ENCODE peak calls at places on chromosomes 1 and 21, in six cellular contexts. C is MCF 10A; A is Calu3; V is CD4-positive, alpha-beta T cell; Q is GM20000; F is fibroblast of pulmonary artery. H is an unnamed sample.

GRCh38 chr21:33848252-33848953 is 67.2 kb downstream of the ATP5PO start:
- DNase-seq in A (peak; percentile 12), V (no peak), F (no peak), C (peak; percentile 77), Q (no peak), H (no peak)

GRCh38 chr1:8814870-8815269 is 2.6 kb downstream of the RERE start:
- DNase-seq in A (peak; percentile 7), V (no peak), F (no peak), C (peak; percentile 49), Q (no peak), H (peak; percentile 19)

GRCh38 chr1:33163621-33164071 is 18.2 kb downstream of the TRIM62 start:
- DNase-seq in Q (no peak), V (no peak), A (no peak), C (no peak), F (peak; percentile 40), H (no peak)

GRCh38 chr1:46535063-46535462 is 16.4 kb downstream of the KNCN start:
- DNase-seq in Q (peak; percentile 75), A (peak; percentile 72), C (peak; percentile 70), F (no peak), V (no peak), H (peak; percentile 58)

GRCh38 chr1:53108646-53109580 is 33.5 kb downstream of the SLC1A7 start:
- DNase-seq in F (no peak), A (no peak), Q (no peak), V (no peak), C (no peak), H (no peak)

GRCh38 chr1:86247553-86248279 is 91.1 kb upstream of the COL24A1 start:
- DNase-seq in Q (no peak), V (no peak), A (no peak), F (no peak), C (no peak), H (no peak)

GRCh38 chr1:192527950-192528349 is 47.6 kb upstream of the RGS1 start:
- DNase-seq in C (no peak), V (no peak), F (no peak), Q (no peak), A (no peak), H (no peak)

GRCh38 chr1:44733365-44733764 is 2.4 kb upstream of the RNU5D-1 start:
- DNase-seq in C (peak; percentile 74), A (no peak), F (peak; percentile 58), V (no peak), Q (no peak), H (no peak)

GRCh38 chr1:52098139-52098871 is 42.2 kb downstream of the BTF3L4 start:
- DNase-seq in C (no peak), V (no peak), Q (no peak), A (no peak), F (no peak), H (no peak)

GRCh38 chr1:24018611-24019580 is 38.8 kb upstream of the SRSF10 start:
- DNase-seq in V (no peak), A (peak; percentile 93), C (peak; percentile 99), Q (no peak), F (peak; percentile 100), H (peak; percentile 70)

GRCh38 chr1:184051485-184052193 is at the start of gene TSEN15:
- DNase-seq in Q (peak; percentile 89), C (peak; percentile 94), F (peak; percentile 84), A (peak; percentile 87), V (peak; percentile 73), H (peak; percentile 75)
- TF ChIP-seq CTCF in Q (no peak), C (no peak), F (no peak), A (no peak), V (no peak), H (no peak)

DNA sequence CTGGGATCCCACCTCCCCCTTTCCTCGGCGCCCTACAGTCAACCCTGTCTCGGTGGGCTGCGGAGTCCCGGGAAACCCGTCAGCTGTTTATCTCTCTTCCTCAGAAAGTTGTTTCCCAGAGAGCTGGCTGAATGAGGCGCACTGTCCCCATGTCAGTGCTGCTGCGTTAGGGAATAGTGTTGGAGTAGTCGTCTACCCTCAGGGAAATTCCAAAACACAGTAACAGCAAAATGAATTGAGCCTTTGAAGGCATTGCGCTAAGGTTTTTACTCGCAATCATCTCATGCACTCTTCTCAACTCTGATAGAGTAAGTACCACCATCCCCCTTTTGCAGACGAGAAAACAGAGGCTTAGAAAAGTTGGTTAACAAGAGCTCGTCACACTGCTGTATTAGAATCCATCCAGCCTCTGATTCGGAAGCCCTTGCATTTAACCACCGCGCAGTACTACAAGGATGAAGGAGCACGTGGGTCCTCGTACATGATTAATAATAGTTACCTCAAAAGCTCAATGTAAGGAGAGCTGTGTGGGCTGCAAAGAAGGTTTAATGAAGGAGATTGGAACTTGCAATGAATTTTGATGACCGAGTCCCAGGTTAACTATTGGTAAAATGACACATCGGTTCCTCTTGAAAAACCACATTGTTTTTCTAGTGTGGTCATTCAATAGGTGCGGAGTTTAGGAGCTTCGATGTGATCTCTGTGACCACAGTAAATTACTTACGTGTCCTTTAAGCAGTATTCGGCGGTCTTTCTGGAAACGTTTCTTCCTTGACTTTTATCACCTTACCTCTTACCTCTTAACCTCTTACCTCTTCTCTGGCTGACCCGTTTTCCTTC is 788 bp upstream of the EDEM3 start:
- DNase-seq in F (peak; percentile 47), Q (peak; percentile 19), V (no peak), C (no peak), A (peak; percentile 24), H (no peak)
- TF ChIP-seq CTCF in F (no peak), Q (no peak), V (no peak), C (no peak), A (no peak), H (no peak)

GRCh38 chr1:197218857-197219256 is 49.2 kb upstream of the CRB1 start:
- DNase-seq in V (no peak), F (no peak), C (no peak), Q (no peak), A (no peak), H (no peak)

GRCh38 chr1:197222025-197222685 is 45.9 kb upstream of the CRB1 start:
- DNase-seq in F (peak; percentile 4), A (peak; percentile 78), C (no peak), V (no peak), Q (no peak), H (no peak)

GRCh38 chr1:197222780-197223179 is 45.3 kb upstream of the CRB1 start:
- DNase-seq in Q (no peak), C (no peak), A (no peak), V (no peak), F (no peak), H (no peak)

DNA sequence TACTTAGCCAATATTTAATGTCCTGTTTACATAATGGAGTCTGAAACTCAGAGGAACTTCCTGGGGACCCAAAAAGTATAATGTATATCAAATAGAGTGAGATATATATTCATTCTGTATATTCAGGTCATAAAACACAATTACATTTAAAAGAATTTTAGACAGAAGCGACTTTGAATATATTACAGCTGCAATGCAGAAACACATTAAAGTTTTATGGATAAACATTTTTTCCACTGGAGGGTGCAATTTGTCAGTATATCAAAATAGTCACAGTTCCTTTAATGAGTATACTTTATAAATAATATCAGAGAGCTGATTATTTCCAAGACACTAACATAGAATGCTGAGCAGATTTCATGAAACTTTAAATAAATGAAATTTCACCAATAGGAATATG is 43.9 kb upstream of the CRB1 start:
- DNase-seq in C (peak; percentile 25), V (no peak), F (peak; percentile 23), A (no peak), Q (no peak), H (no peak)
- TF ChIP-seq CTCF in C (peak; percentile 33), V (no peak), F (peak; percentile 26), A (peak; percentile 49), Q (no peak), H (no peak)

GRCh38 chr21:37074195-37074510 is 1.1 kb downstream of the TTC3 start:
- DNase-seq in C (peak; percentile 41), A (no peak), V (no peak), Q (no peak), F (no peak), H (no peak)

GRCh38 chr21:37072239-37072987 is 458 bp downstream of the PIGP start:
- DNase-seq in F (peak; percentile 91), A (peak; percentile 65), V (peak; percentile 70), Q (peak; percentile 10), C (peak; percentile 58), H (no peak)

GRCh38 chr21:37072988-37073416 is at the start of the genes PIGP and TTC3:
- DNase-seq in F (peak; percentile 96), C (peak; percentile 92), V (peak; percentile 98), A (peak; percentile 95), Q (peak; percentile 99), H (peak; percentile 99)

GRCh38 chr21:37074546-37074945 is 1.5 kb downstream of the TTC3 start:
- DNase-seq in C (peak; percentile 28), A (no peak), Q (no peak), V (no peak), F (no peak), H (no peak)

GRCh38 chr21:37073417-37074194 is 552 bp downstream of the TTC3 start:
- DNase-seq in F (peak; percentile 51), Q (peak; percentile 49), A (peak; percentile 20), C (peak; percentile 38), V (peak; percentile 69), H (no peak)
- TF ChIP-seq CTCF in F (no peak), Q (peak; percentile 19), A (no peak), C (no peak), V (peak; percentile 32), H (no peak)

GRCh38 chr1:58513956-58514355 is 32.6 kb downstream of the OMA1 start:
- DNase-seq in F (no peak), Q (no peak), V (no peak), C (no peak), A (no peak), H (no peak)
- TF ChIP-seq CTCF in F (no peak), Q (no peak), V (no peak), C (no peak), A (no peak), H (no peak)

DNA sequence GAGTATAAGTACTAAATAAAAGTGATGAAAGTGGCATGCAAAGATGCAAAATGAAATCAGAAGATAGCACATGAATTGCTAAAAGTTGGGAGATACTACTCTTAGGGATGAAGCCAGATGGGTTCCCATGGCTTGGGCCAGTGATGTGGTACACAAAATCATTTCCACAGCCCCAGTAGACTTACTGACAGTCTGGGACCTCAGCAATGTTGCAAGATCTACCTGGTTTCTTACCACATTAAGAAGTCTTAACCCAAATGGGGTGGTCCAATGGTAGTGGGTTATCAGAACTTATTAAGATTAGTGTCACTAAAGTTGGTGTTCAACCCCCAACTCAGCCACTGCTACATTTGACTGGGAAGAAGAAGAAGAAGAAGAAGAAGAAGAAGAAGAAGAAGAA is 227.7 kb upstream of the IRF2BP2 start:
- DNase-seq in V (no peak), F (no peak), Q (no peak), C (no peak), A (no peak), H (no peak)
- TF ChIP-seq CTCF in V (no peak), F (no peak), Q (no peak), C (no peak), A (no peak), H (no peak)

GRCh38 chr1:150429805-150430204 is 57.4 kb upstream of the TARS2 start:
- DNase-seq in A (no peak), V (no peak), Q (peak; percentile 26), C (peak; percentile 40), F (peak; percentile 37), H (no peak)
- TF ChIP-seq CTCF in A (peak; percentile 38), V (peak; percentile 54), Q (peak; percentile 11), C (peak; percentile 29), F (peak; percentile 32), H (no peak)

GRCh38 chr21:25283720-25284119 is 323.6 kb downstream of the MRPL39 start:
- DNase-seq in A (no peak), C (peak; percentile 54), F (peak; percentile 70), V (no peak), Q (peak; percentile 24), H (peak; percentile 36)
- TF ChIP-seq CTCF in A (no peak), C (peak; percentile 37), F (peak; percentile 55), V (no peak), Q (no peak), H (peak; percentile 27)

GRCh38 chr1:163824490-163824889 is 502.7 kb downstream of the NUF2 start:
- DNase-seq in V (no peak), Q (no peak), F (no peak), C (no peak), A (no peak), H (no peak)
- TF ChIP-seq CTCF in V (no peak), Q (no peak), F (no peak), C (no peak), A (no peak), H (no peak)